ENCODE peak calls at places on chromosomes 11 and 22, in ten cellular contexts. I is nephron progenitor cell; Q is WTC11; M is lower lobe of right lung; J is GM23338; X is coronary artery; F is CD4-positive, alpha-beta T cell; U is IMR-90; E is mammary epithelial cell; K is mucosa of descending colon. C is an unnamed sample.

GRCh38 chr11:124541204-124541603 is 2.2 kb downstream of the OR8B12 start:
- DNase-seq in I (no peak), U (no peak), J (no peak), F (no peak), Q (no peak), X (no peak), M (no peak), E (no peak), K (no peak), C (no peak)

GRCh38 chr11:96119211-96119610 is 195.3 kb upstream of the MTMR2 start:
- DNase-seq in M (no peak), X (no peak), I (no peak), J (no peak), E (no peak), U (no peak), K (no peak), F (no peak), Q (no peak), C (no peak)

GRCh38 chr11:55707029-55707428 is 45.0 kb downstream of the OR4C6 start:
- DNase-seq in K (no peak), M (no peak), J (peak; percentile 55), Q (no peak), U (peak; percentile 33), I (no peak), F (no peak), X (no peak), E (peak; percentile 15), C (no peak)

GRCh38 chr11:112118176-112118575 is 31.5 kb downstream of the SDHD start:
- DNase-seq in I (no peak), J (no peak), U (no peak), F (no peak), X (no peak), E (no peak), M (no peak), K (no peak), Q (no peak), C (no peak)

GRCh38 chr11:34269031-34269430 is 88.8 kb downstream of the ABTB2 start:
- DNase-seq in M (no peak), I (no peak), K (no peak), J (no peak), E (no peak), F (no peak), U (no peak), Q (no peak), X (no peak), C (no peak)

GRCh38 chr11:5591613-5592012 is 4.8 kb upstream of the TRIM6 start:
- DNase-seq in E (peak; percentile 15), X (no peak), J (no peak), K (no peak), F (no peak), I (no peak), U (no peak), Q (no peak), M (no peak), C (no peak)

GRCh38 chr11:104286129-104286528 is 122.2 kb upstream of the PDGFD start:
- DNase-seq in I (no peak), Q (no peak), F (no peak), E (no peak), X (no peak), M (no peak), U (no peak), K (no peak), J (no peak), C (no peak)

GRCh38 chr11:110463153-110463552 is 33.4 kb downstream of the FDX1 start:
- DNase-seq in E (no peak), U (peak; percentile 66), F (no peak), J (peak; percentile 71), Q (peak; percentile 70), K (peak; percentile 67), X (no peak), I (peak; percentile 57), M (peak; percentile 61), C (no peak)

GRCh38 chr11:96969251-96969650 is 579.4 kb downstream of the JRKL start:
- DNase-seq in X (no peak), U (no peak), M (no peak), K (no peak), F (no peak), E (peak; percentile 57), I (no peak), J (no peak), Q (no peak), C (no peak)

GRCh38 chr22:23401111-23401909 is 178.8 kb downstream of the IGLL1 start:
- DNase-seq in F (no peak), E (peak; percentile 77), J (no peak), X (no peak), M (no peak), K (no peak), I (no peak), Q (peak; percentile 8), U (peak; percentile 75), C (peak; percentile 87)

GRCh38 chr22:38449776-38450175 is 5.2 kb downstream of the KCNJ4 start:
- DNase-seq in F (no peak), I (no peak), Q (no peak), K (no peak), E (no peak), X (no peak), M (no peak), U (no peak), J (no peak), C (no peak)

DNA sequence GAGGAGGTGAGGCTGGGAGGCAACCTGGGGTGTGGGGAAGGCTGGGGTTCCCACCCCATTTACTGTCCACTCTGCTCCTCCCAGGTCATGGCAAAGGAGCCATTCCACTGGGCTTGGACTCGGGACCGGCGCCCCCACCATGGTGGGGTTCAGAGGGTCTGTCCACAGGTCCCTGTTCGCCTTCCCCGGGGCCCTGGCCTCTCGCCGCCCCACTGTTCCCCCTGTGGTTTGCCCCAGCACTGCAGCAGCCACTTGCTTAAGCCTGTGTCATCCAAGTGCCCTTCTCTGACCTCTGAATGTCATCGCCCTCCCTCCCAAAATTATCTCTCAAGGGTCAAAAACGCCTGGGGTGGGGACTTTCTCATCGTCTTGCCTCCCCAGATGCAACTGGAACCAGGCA is 2.6 kb downstream of the SPDYC start:
- DNase-seq in F (no peak), J (no peak), X (no peak), M (no peak), I (no peak), U (no peak), K (no peak), E (no peak), Q (no peak), C (no peak)
- TF ChIP-seq CTCF in F (no peak), J (peak; percentile 16), X (no peak), M (no peak), I (no peak), U (no peak), K (no peak), E (no peak), Q (no peak), C (no peak)

GRCh38 chr22:24994070-24994763 is 41.7 kb downstream of the KIAA1671 start:
- DNase-seq in E (peak; percentile 97), M (no peak), U (no peak), X (no peak), J (peak; percentile 64), K (peak; percentile 86), Q (peak; percentile 64), F (no peak), I (no peak), C (no peak)
- TF ChIP-seq CTCF in E (peak; percentile 68), M (no peak), U (no peak), X (no peak), J (peak; percentile 43), K (peak; percentile 29), Q (no peak), F (no peak), I (no peak), C (no peak)

GRCh38 chr22:50180727-50181521 is 4.8 kb upstream of the TRABD start:
- DNase-seq in X (no peak), K (no peak), E (no peak), F (no peak), I (no peak), M (no peak), J (no peak), U (no peak), Q (no peak), C (no peak)
- TF ChIP-seq CTCF in X (no peak), K (no peak), E (no peak), F (no peak), I (no peak), M (no peak), J (no peak), U (no peak), Q (no peak), C (no peak)

GRCh38 chr11:14623036-14623435 is 20.6 kb upstream of the PDE3B start:
- DNase-seq in Q (no peak), I (no peak), U (no peak), E (no peak), M (no peak), X (no peak), J (peak; percentile 50), K (no peak), F (no peak), C (no peak)
- TF ChIP-seq CTCF in Q (no peak), I (no peak), U (no peak), E (no peak), M (no peak), X (no peak), J (peak; percentile 53), K (no peak), F (no peak), C (no peak)

GRCh38 chr11:17351171-17351509 is 460 bp upstream of the NCR3LG1 start:
- DNase-seq in U (no peak), K (no peak), X (no peak), J (no peak), M (no peak), Q (no peak), F (no peak), I (no peak), E (no peak), C (no peak)
- TF ChIP-seq CTCF in U (peak; percentile 16), K (no peak), X (no peak), J (peak; percentile 34), M (peak; percentile 13), Q (no peak), F (peak; percentile 26), I (no peak), E (no peak), C (peak; percentile 65)

DNA sequence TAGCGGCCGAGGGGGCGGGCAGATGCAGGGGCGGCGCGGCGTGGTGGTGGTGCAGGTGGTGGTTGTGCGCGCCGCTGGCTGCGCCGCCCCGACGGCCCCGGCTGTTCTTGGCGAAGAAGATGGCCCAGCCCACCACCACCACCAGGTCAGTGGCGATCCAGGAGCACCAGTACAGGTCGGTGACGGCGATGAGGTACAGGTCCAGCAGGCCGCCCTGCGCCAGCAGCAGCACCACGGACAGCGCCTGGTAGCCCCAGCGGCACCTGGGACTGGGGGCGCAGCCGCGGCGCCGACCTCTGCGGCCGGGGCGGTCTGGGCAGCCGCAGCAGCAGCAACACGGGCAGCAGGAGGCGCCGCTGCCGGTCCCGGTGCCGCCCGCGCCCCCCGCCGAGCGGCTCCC is 879 bp downstream of the TMEM121B start:
- DNase-seq in J (peak; percentile 92), I (peak; percentile 95), F (peak; percentile 63), U (peak; percentile 30), X (no peak), Q (peak; percentile 93), E (peak; percentile 28), K (peak; percentile 59), M (peak; percentile 71), C (no peak)
- TF ChIP-seq CTCF in J (no peak), I (no peak), F (no peak), U (no peak), X (no peak), Q (no peak), E (no peak), K (no peak), M (no peak), C (no peak)